ENCODE peak calls at places on chromosomes 6 and 20, in seven cellular contexts. A is HCT116, L is HepG2, R is SK-N-SH, H is H1, Z is K562, N is GM12878. Q is an unnamed sample.

GRCh38 chr6:36745836-36746235 is 48.2 kb downstream of the RAB44 start:
- DNase-seq in A (no peak), R (no peak), N (no peak), H (no peak), L (no peak), Z (no peak), Q (no peak)

GRCh38 chr6:18265099-18265372 is 706 bp upstream of the DEK start:
- DNase-seq in N (no peak), H (no peak), R (peak; percentile 52), Z (no peak), A (no peak), L (no peak), Q (no peak)

GRCh38 chr20:51654060-51654459 is 111.5 kb upstream of the NFATC2 start:
- DNase-seq in N (no peak), H (no peak), R (no peak), Z (no peak), L (no peak), A (no peak), Q (peak; percentile 61)

GRCh38 chr6:134436281-134436815 is 118.4 kb upstream of the SGK1 start:
- DNase-seq in L (peak; percentile 41), R (no peak), Z (peak; percentile 62), H (no peak), N (peak; percentile 57), A (peak; percentile 75), Q (no peak)

GRCh38 chr20:63978319-63979220 is 872 bp downstream of the SAMD10 start:
- DNase-seq in N (no peak), A (no peak), R (peak; percentile 79), L (peak; percentile 79), H (peak; percentile 89), Z (peak; percentile 73), Q (peak; percentile 88)

GRCh38 chr6:11711644-11711993 is 67.0 kb downstream of the ADTRP start:
- DNase-seq in A (no peak), Z (no peak), N (peak; percentile 67), H (no peak), R (no peak), L (no peak), Q (no peak)

GRCh38 chr6:52533491-52533890 is 43.4 kb downstream of the TRAM2 start:
- DNase-seq in N (no peak), A (no peak), L (no peak), Z (no peak), H (no peak), R (no peak), Q (no peak)

GRCh38 chr6:52598123-52598823 is 21.4 kb upstream of the TRAM2 start:
- DNase-seq in R (peak; percentile 74), N (no peak), Z (peak; percentile 89), A (peak; percentile 69), L (peak; percentile 100), H (peak; percentile 87), Q (no peak)

GRCh38 chr6:170038251-170038650 is 252.6 kb downstream of the DLL1 start:
- DNase-seq in R (no peak), Z (no peak), H (no peak), L (no peak), N (no peak), A (no peak), Q (no peak)

GRCh38 chr6:169862464-169863148 is 111.2 kb downstream of the ERMARD start:
- DNase-seq in L (no peak), A (no peak), Z (no peak), H (peak; percentile 34), R (no peak), N (no peak), Q (no peak)

GRCh38 chr6:121479486-121480098 is 44.1 kb downstream of the GJA1 start:
- DNase-seq in Z (no peak), H (no peak), N (no peak), L (no peak), R (no peak), A (peak; percentile 65), Q (no peak)

GRCh38 chr6:15915508-15916178 is 213.2 kb upstream of the MYLIP start:
- DNase-seq in N (no peak), Z (peak; percentile 86), A (no peak), H (no peak), R (peak; percentile 52), L (no peak), Q (no peak)

GRCh38 chr20:19463597-19463996 is 251.2 kb downstream of the SLC24A3 start:
- DNase-seq in L (no peak), Z (no peak), A (no peak), R (no peak), N (no peak), H (no peak), Q (no peak)

GRCh38 chr20:1326031-1326930 is 2.7 kb downstream of the SDCBP2 start:
- DNase-seq in L (no peak), H (no peak), N (no peak), Z (no peak), A (no peak), R (no peak), Q (no peak)

GRCh38 chr6:46757206-46757564 is 10.5 kb downstream of the ANKRD66 start:
- DNase-seq in N (no peak), Z (no peak), H (no peak), A (no peak), R (no peak), L (no peak), Q (no peak)

GRCh38 chr20:46371656-46372055 is 34.8 kb downstream of the ELMO2 start:
- DNase-seq in N (no peak), A (no peak), R (no peak), L (no peak), Z (no peak), H (no peak), Q (no peak)

GRCh38 chr6:1296079-1296478 is 15.8 kb upstream of the FOXQ1 start:
- DNase-seq in L (no peak), A (no peak), Z (no peak), H (no peak), R (no peak), N (no peak), Q (peak; percentile 93)

GRCh38 chr6:147156799-147157382 is 47.3 kb upstream of the STXBP5 start:
- DNase-seq in N (no peak), A (no peak), L (no peak), R (no peak), H (no peak), Z (peak; percentile 22), Q (no peak)

GRCh38 chr6:15946701-15947390 is 182.0 kb upstream of the MYLIP start:
- DNase-seq in N (no peak), H (no peak), A (no peak), Z (no peak), R (no peak), L (no peak), Q (no peak)

DNA sequence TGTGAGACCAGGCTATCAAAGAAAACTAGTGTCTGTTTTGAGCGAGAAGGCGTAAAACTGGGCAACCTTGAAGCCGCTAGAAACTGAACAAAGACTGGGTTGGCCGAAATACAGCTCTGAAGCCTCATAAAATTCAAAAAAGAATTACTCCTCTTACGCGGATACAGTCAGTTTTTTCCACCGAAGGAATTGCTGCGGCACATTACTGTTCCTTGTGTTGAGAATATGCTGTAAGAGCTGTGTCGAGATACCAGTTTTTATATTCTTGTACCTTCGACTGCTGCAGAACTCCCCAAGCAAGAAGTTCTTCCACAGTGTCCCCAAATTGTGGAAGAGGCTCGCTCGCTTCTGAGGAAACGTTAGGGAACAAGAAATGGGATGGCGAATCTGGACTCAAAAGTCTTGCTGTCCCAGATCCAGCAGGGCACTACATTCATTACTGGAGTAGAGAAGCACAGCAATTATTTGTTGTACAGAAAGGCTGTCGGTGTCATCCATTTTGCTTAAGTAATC is 518 bp upstream of the COX7A2 start:
- DNase-seq in Z (no peak), H (no peak), N (no peak), L (no peak), R (peak; percentile 2), A (no peak), Q (no peak)
- TF ChIP-seq JUND in Z (no peak), H (no peak), N (no peak), L (no peak), R (no peak), A (no peak), Q (no peak)

DNA sequence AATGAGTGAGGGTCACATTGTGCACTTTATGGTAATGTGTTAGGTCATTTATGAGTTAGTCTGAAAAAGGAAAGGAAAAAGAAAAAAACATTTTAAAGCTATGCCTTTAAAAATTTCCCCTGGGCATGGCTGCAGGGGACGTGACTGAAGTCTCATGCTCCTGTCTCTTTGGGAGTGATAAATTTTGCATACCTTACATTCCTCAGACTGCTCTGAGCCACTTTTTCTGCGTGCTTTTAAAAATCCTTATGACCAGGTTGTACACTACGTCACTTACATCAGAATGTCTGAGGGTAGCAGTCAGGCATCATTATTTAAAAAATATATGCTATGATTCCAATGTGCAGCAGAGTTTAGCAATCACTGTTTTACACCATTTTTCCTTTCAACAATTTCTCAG is 121.2 kb downstream of the RFPL4B start:
- DNase-seq in Z (no peak), H (no peak), L (no peak), A (no peak), R (no peak), N (no peak), Q (no peak)
- TF ChIP-seq JUND in Z (no peak), H (no peak), L (no peak), A (no peak), R (no peak), N (no peak), Q (no peak)

GRCh38 chr6:3788408-3789017 is 37.0 kb upstream of the PXDC1 start:
- DNase-seq in Z (no peak), L (peak; percentile 79), H (no peak), A (no peak), N (no peak), R (no peak), Q (no peak)
- TF ChIP-seq JUND in Z (no peak), L (no peak), H (no peak), A (no peak), N (no peak), R (no peak), Q (no peak)

GRCh38 chr20:48970681-48971370 is 49.3 kb downstream of the ARFGEF2 start:
- DNase-seq in L (no peak), R (no peak), A (no peak), Z (no peak), N (no peak), H (no peak), Q (peak; percentile 41)

GRCh38 chr20:48971956-48972355 is 50.4 kb downstream of the ARFGEF2 start:
- DNase-seq in A (no peak), Z (no peak), H (no peak), N (no peak), R (no peak), L (no peak), Q (no peak)

GRCh38 chr20:48972816-48973215 is 51.3 kb downstream of the ARFGEF2 start:
- DNase-seq in Z (no peak), A (no peak), L (no peak), N (no peak), H (no peak), R (no peak), Q (no peak)

DNA sequence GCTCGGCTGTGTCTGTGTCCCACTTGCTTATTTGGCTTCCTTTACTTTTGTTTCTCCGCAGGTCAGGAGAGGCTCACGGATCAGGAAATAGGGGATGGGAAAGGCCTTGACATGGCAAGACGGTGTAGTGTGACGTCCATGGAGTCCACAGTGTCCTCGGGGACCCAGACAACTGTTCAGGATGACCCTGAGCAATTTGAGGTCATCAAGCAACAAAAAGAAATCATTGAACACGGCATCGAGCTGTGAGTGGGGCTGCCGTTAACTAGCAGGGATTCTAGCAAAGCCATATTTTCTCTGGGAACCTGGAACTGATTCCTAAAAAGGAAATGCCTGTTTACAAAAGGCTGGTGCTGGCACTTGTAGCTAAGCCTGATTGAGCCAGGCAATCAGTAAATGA is 54.4 kb downstream of the ARFGEF2 start:
- DNase-seq in L (no peak), N (no peak), H (no peak), Z (no peak), R (no peak), A (no peak), Q (no peak)
- TF ChIP-seq JUND in L (no peak), N (no peak), H (no peak), Z (no peak), R (no peak), A (no peak), Q (no peak)

Q was measured in T47D.